ENCODE peak calls at places on chromosomes 16 and 17, in eight cellular contexts. J is transverse colon, G is ovary, W is RWPE1, N is neural progenitor cell, B is foreskin keratinocyte, Y is heart left ventricle, U is caudate nucleus. D is an unnamed sample.

GRCh38 chr17:1109606-1110523 is 69.9 kb downstream of the ABR start:
- DNase-seq in G (peak), B (no peak), N (peak), Y (peak), W (no peak), J (peak), U (no peak), D (no peak)

GRCh38 chr16:4594433-4595410 is 20.0 kb downstream of the UBALD1 start:
- DNase-seq in Y (no peak), B (no peak), N (no peak), W (no peak), U (no peak), G (no peak), J (no peak), D (no peak)

GRCh38 chr17:70622382-70623260 is 453.3 kb downstream of the KCNJ2 start:
- DNase-seq in N (peak), U (peak), G (peak), W (peak), Y (peak), J (peak), B (no peak), D (peak)

GRCh38 chr17:14306602-14307001 is 5.7 kb downstream of the HS3ST3B1 start:
- DNase-seq in B (no peak), W (no peak), U (no peak), G (no peak), N (no peak), J (no peak), Y (no peak), D (no peak)

GRCh38 chr17:76262732-76263344 is 2.3 kb upstream of the UBALD2 start:
- DNase-seq in G (no peak), N (no peak), J (peak), W (no peak), B (no peak), Y (no peak), U (no peak), D (no peak)

GRCh38 chr17:43360739-43361498 is 37.9 kb upstream of the ARL4D start:
- DNase-seq in G (peak), N (peak), B (peak), U (peak), Y (peak), J (peak), W (peak), D (peak)

GRCh38 chr17:19354123-19354522 is 8.4 kb downstream of the B9D1 start:
- DNase-seq in U (no peak), J (no peak), Y (no peak), N (no peak), G (no peak), W (peak), B (peak), D (no peak)

GRCh38 chr16:21652451-21652850 is at the start of gene IGSF6:
- DNase-seq in U (no peak), J (no peak), G (no peak), W (no peak), Y (no peak), B (no peak), N (no peak), D (no peak)

GRCh38 chr16:67236551-67237395 is 9.8 kb downstream of the TMEM208 start:
- DNase-seq in N (peak), B (no peak), J (peak), G (no peak), W (peak), U (peak), Y (no peak), D (no peak)

GRCh38 chr16:87715231-87715630 is 50.6 kb downstream of the KLHDC4 start:
- DNase-seq in U (no peak), N (no peak), W (no peak), Y (no peak), J (no peak), G (no peak), B (no peak), D (no peak)

GRCh38 chr17:6526362-6527152 is 29.8 kb downstream of the PITPNM3 start:
- DNase-seq in N (peak), G (no peak), U (no peak), J (no peak), B (no peak), Y (no peak), W (no peak), D (no peak)

DNA sequence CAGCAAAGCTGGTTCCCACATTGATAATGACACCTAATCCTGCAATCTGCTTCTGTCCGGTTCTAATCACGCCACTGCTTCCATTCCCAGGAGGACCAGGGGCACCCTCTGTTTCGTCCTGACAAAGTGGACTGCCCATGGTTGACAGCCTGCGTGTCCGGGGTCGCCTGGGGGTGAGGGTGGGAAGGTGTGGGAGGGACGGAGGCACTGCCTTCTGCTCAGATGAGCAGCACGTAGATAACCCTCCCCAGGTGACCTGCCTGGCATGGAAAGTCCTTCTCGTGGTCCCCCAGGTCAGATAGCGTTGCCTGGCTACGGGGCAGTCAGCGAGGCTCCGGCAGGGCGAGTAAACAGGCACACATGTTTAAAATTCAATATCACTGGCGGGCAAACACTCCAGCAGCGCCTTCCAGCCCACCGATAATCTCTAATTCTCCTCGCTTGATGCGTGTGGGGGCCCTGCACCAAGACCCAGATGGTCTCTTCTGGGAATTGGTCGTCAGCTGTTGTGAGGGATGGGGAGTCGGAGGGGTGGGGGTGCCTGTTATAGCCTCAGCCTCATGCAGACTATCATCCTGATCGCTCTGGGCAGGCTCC is 132.2 kb downstream of the RAP1GAP2 start:
- DNase-seq in G (no peak), U (no peak), W (no peak), B (no peak), N (no peak), Y (no peak), J (no peak), D (no peak)
- H3K27ac ChIP-seq in G (no peak), U (no peak), W (peak), B (no peak), N (no peak), Y (no peak), J (no peak), D (no peak)

GRCh38 chr16:65114527-65114926 is 7.3 kb downstream of the CDH11 start:
- DNase-seq in Y (no peak), G (no peak), W (no peak), J (no peak), U (peak), N (no peak), B (no peak), D (peak)

GRCh38 chr16:65106792-65107191 is 15.1 kb downstream of the CDH11 start:
- DNase-seq in Y (no peak), U (no peak), W (no peak), G (no peak), N (no peak), J (no peak), B (no peak), D (no peak)

GRCh38 chr16:65116216-65116615 is 5.6 kb downstream of the CDH11 start:
- DNase-seq in J (no peak), B (no peak), W (no peak), G (no peak), Y (no peak), U (no peak), N (no peak), D (no peak)

GRCh38 chr16:65113441-65113840 is 8.4 kb downstream of the CDH11 start:
- DNase-seq in Y (no peak), N (no peak), G (no peak), U (no peak), J (no peak), W (no peak), B (no peak), D (no peak)

DNA sequence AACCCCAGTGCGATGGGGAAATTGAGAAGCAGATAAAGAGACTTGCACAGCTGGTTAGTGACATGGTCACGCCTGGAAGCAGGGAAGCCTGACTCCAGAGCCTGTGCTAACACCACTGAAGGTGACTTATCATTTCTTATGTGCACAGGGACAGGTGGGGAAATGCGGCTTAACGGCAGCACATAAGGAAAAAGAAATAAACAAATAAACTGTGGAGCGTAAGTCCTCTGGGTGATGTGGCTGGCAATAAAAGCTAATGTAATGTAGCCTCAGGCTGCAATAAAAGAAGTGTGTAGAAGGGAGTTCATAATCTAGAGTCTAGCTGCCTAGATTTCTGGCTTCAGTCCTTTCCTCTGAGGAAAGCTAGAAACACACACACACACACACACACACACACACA is 10.6 kb downstream of the CDH11 start:
- DNase-seq in B (no peak), N (no peak), Y (no peak), W (no peak), J (peak), U (no peak), G (no peak), D (no peak)
- H3K27ac ChIP-seq in B (no peak), N (no peak), Y (no peak), W (no peak), J (peak), U (no peak), G (no peak), D (no peak)

GRCh38 chr17:28743243-28744103 is at the start of gene TRAF4:
- DNase-seq in N (peak), B (no peak), J (peak), U (peak), Y (peak), G (peak), W (peak), D (peak)

GRCh38 chr17:28738680-28739384 is 5.0 kb upstream of the TRAF4 start:
- DNase-seq in N (no peak), B (no peak), U (no peak), Y (no peak), W (no peak), G (no peak), J (peak), D (no peak)

GRCh38 chr17:28744104-28744801 is 442 bp downstream of the TRAF4 start:
- DNase-seq in W (peak), U (peak), Y (peak), N (peak), J (peak), B (no peak), G (peak), D (no peak)

GRCh38 chr17:28740406-28741357 is 3.1 kb upstream of the TRAF4 start:
- DNase-seq in W (no peak), Y (no peak), N (no peak), G (no peak), J (no peak), B (no peak), U (no peak), D (no peak)

GRCh38 chr17:28741358-28742349 is 2.2 kb upstream of the TRAF4 start:
- DNase-seq in N (no peak), B (no peak), Y (no peak), J (peak), G (no peak), W (no peak), U (no peak), D (no peak)
- H3K27ac ChIP-seq in N (no peak), B (no peak), Y (no peak), J (peak), G (no peak), W (peak), U (no peak), D (no peak)

GRCh38 chr17:81863123-81863675 is 2.9 kb upstream of the P4HB start:
- DNase-seq in Y (no peak), W (no peak), J (no peak), U (no peak), G (no peak), N (no peak), B (no peak), D (no peak)
- H3K27ac ChIP-seq in Y (no peak), W (peak), J (peak), U (no peak), G (no peak), N (no peak), B (no peak), D (no peak)

DNA sequence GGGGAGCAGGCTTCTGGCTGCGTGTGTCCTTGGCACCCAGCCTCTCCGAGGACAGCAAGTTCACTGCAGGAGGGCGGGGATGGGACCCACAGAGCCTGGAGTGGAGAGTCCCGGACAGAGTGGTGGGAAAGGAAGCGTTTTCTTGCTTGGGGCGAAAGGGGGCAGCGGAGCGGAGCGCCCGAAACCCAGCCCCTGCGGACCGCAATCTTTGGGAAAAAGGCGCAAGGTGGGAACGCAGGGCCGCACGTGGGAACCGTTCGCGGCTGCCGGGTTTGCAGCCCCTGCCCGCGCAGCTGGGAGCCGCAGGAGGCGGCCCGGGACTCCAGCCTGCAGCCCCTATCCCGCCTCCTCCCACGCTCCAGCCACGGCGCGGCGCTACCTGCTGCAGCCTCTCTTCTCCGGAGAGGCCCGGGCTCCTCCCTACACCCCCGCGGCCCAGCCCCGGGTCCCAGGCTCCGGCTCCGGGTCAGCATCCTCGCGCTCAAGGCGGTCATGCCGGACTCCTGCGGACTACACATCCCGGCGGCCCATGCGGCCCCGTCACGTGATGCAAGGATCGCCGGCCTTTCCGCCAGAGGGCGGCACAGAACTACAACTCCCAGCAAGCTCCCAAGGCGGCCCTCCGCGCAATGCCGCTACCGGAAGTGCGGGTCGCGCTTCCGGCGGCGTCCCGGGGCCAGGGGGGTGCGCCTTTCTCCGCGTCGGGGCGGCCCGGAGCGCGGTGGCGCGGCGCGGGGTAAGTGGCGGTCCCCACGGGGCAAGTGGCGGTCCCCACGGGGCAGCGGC is at the start of the genes NTHL1 and TSC2:
- DNase-seq in B (peak), G (peak), J (peak), W (peak), N (peak), U (peak), Y (peak), D (peak)
- H3K27ac ChIP-seq in B (no peak), G (no peak), J (peak), W (peak), N (no peak), U (peak), Y (peak), D (peak)

DNA sequence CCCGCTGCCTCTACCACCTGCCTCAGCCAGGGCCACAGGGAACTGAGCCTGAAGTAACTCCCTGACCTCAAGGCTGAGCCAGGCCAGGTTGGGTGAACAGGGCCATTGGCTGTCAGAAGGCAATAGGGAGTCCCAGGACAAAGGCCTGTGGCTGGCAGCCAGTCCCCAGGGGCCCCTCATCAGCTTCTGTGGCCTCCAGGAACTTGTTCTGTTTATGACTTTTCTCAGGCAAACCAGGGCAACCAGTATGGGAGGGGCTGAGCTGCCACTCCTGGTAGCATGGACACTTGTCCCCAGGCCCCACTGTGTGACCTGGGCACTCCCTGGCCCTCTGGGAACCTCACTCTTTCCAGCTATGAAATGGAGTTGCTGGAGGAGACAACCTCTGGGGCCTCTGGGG is 40.1 kb downstream of the CPNE2 start:
- DNase-seq in Y (no peak), B (no peak), J (peak), U (no peak), W (no peak), G (no peak), N (no peak), D (no peak)
- H3K27ac ChIP-seq in Y (no peak), B (no peak), J (peak), U (peak), W (peak), G (no peak), N (no peak), D (peak)

GRCh38 chr17:21204923-21205322 is 9.0 kb downstream of the TMEM11 start:
- DNase-seq in G (no peak), W (no peak), Y (no peak), J (no peak), N (no peak), U (no peak), B (no peak), D (no peak)
- H3K27ac ChIP-seq in G (no peak), W (peak), Y (no peak), J (no peak), N (no peak), U (no peak), B (no peak), D (no peak)